ENCODE peak calls at places on chromosomes 6 and 20, in seven cellular contexts. One of them, this sample, is unnamed.
A peak's percentile ranks its signal among the peaks of the same experiment; 100 is the strongest.

GRCh38 chr6:74057326-74057725 is 361.3 kb downstream of the CD109 start:
- DNase-seq in activated effector memory CD4-positive, alpha-beta T cell treated with Interleukin-2 at 50 U/mL for 16 hours: no peak
- DNase-seq in foreskin keratinocyte: no peak
- DNase-seq in putamen: no peak
- DNase-seq in stimulated activated CD4-positive, alpha-beta T cell treated with anti-CD3 and anti-CD28 coated beads, Interleukin-12 subunit alpha, Interleukin-12 subunit beta, amount 100 ng/mL, for 4 hours: no peak
- DNase-seq in dermis blood vessel endothelial cell: no peak
- DNase-seq in iris pigment epithelial cell: no peak
- DNase-seq in this sample: no peak

GRCh38 chr6:28542440-28543293 is 17.0 kb downstream of the GPX5 start:
- DNase-seq in activated effector memory CD4-positive, alpha-beta T cell treated with Interleukin-2 at 50 U/mL for 16 hours: peak; percentile 22
- DNase-seq in foreskin keratinocyte: peak; percentile 72
- DNase-seq in putamen: peak; percentile 59
- DNase-seq in stimulated activated CD4-positive, alpha-beta T cell treated with anti-CD3 and anti-CD28 coated beads, Interleukin-12 subunit alpha, Interleukin-12 subunit beta, amount 100 ng/mL, for 4 hours: peak; percentile 45
- DNase-seq in dermis blood vessel endothelial cell: peak; percentile 71
- DNase-seq in iris pigment epithelial cell: peak; percentile 88
- DNase-seq in this sample: peak; percentile 15

GRCh38 chr20:46402236-46402886 is 4.1 kb downstream of the ELMO2 start:
- DNase-seq in activated effector memory CD4-positive, alpha-beta T cell treated with Interleukin-2 at 50 U/mL for 16 hours: no peak
- DNase-seq in foreskin keratinocyte: no peak
- DNase-seq in putamen: peak; percentile 82
- DNase-seq in stimulated activated CD4-positive, alpha-beta T cell treated with anti-CD3 and anti-CD28 coated beads, Interleukin-12 subunit alpha, Interleukin-12 subunit beta, amount 100 ng/mL, for 4 hours: no peak
- DNase-seq in dermis blood vessel endothelial cell: no peak
- DNase-seq in iris pigment epithelial cell: no peak
- DNase-seq in this sample: no peak

GRCh38 chr20:46215913-46216707 is 92.2 kb downstream of the CDH22 start:
- DNase-seq in activated effector memory CD4-positive, alpha-beta T cell treated with Interleukin-2 at 50 U/mL for 16 hours: no peak
- DNase-seq in foreskin keratinocyte: no peak
- DNase-seq in putamen: peak; percentile 49
- DNase-seq in stimulated activated CD4-positive, alpha-beta T cell treated with anti-CD3 and anti-CD28 coated beads, Interleukin-12 subunit alpha, Interleukin-12 subunit beta, amount 100 ng/mL, for 4 hours: no peak
- DNase-seq in dermis blood vessel endothelial cell: peak; percentile 32
- DNase-seq in iris pigment epithelial cell: peak; percentile 52
- DNase-seq in this sample: no peak

GRCh38 chr20:19073584-19074198 is 138.8 kb upstream of the SLC24A3 start:
- DNase-seq in activated effector memory CD4-positive, alpha-beta T cell treated with Interleukin-2 at 50 U/mL for 16 hours: no peak
- DNase-seq in foreskin keratinocyte: no peak
- DNase-seq in putamen: no peak
- DNase-seq in stimulated activated CD4-positive, alpha-beta T cell treated with anti-CD3 and anti-CD28 coated beads, Interleukin-12 subunit alpha, Interleukin-12 subunit beta, amount 100 ng/mL, for 4 hours: no peak
- DNase-seq in dermis blood vessel endothelial cell: no peak
- DNase-seq in iris pigment epithelial cell: no peak
- DNase-seq in this sample: no peak

GRCh38 chr6:170388113-170388512 is 81.6 kb downstream of the FAM120B start:
- DNase-seq in activated effector memory CD4-positive, alpha-beta T cell treated with Interleukin-2 at 50 U/mL for 16 hours: no peak
- DNase-seq in foreskin keratinocyte: peak; percentile 42
- DNase-seq in putamen: no peak
- DNase-seq in stimulated activated CD4-positive, alpha-beta T cell treated with anti-CD3 and anti-CD28 coated beads, Interleukin-12 subunit alpha, Interleukin-12 subunit beta, amount 100 ng/mL, for 4 hours: no peak
- DNase-seq in dermis blood vessel endothelial cell: no peak
- DNase-seq in iris pigment epithelial cell: peak; percentile 91
- DNase-seq in this sample: no peak

GRCh38 chr6:116533233-116533957 is 12.1 kb downstream of the TRAPPC3L start:
- DNase-seq in activated effector memory CD4-positive, alpha-beta T cell treated with Interleukin-2 at 50 U/mL for 16 hours: no peak
- DNase-seq in foreskin keratinocyte: no peak
- DNase-seq in putamen: no peak
- DNase-seq in stimulated activated CD4-positive, alpha-beta T cell treated with anti-CD3 and anti-CD28 coated beads, Interleukin-12 subunit alpha, Interleukin-12 subunit beta, amount 100 ng/mL, for 4 hours: no peak
- DNase-seq in dermis blood vessel endothelial cell: no peak
- DNase-seq in iris pigment epithelial cell: no peak
- DNase-seq in this sample: no peak

GRCh38 chr6:148367418-148368024 is 24.9 kb downstream of the SASH1 start:
- DNase-seq in activated effector memory CD4-positive, alpha-beta T cell treated with Interleukin-2 at 50 U/mL for 16 hours: no peak
- DNase-seq in foreskin keratinocyte: no peak
- DNase-seq in putamen: no peak
- DNase-seq in stimulated activated CD4-positive, alpha-beta T cell treated with anti-CD3 and anti-CD28 coated beads, Interleukin-12 subunit alpha, Interleukin-12 subunit beta, amount 100 ng/mL, for 4 hours: no peak
- DNase-seq in dermis blood vessel endothelial cell: peak; percentile 100
- DNase-seq in iris pigment epithelial cell: peak; percentile 89
- DNase-seq in this sample: no peak

GRCh38 chr6:25179051-25179778 is 100.0 kb upstream of the CARMIL1 start:
- DNase-seq in activated effector memory CD4-positive, alpha-beta T cell treated with Interleukin-2 at 50 U/mL for 16 hours: no peak
- DNase-seq in foreskin keratinocyte: no peak
- DNase-seq in putamen: no peak
- DNase-seq in stimulated activated CD4-positive, alpha-beta T cell treated with anti-CD3 and anti-CD28 coated beads, Interleukin-12 subunit alpha, Interleukin-12 subunit beta, amount 100 ng/mL, for 4 hours: no peak
- DNase-seq in dermis blood vessel endothelial cell: peak; percentile 80
- DNase-seq in iris pigment epithelial cell: peak; percentile 66
- DNase-seq in this sample: no peak

GRCh38 chr6:106976270-106976669 is 1.7 kb upstream of the CD24 start:
- DNase-seq in activated effector memory CD4-positive, alpha-beta T cell treated with Interleukin-2 at 50 U/mL for 16 hours: no peak
- DNase-seq in foreskin keratinocyte: no peak
- DNase-seq in putamen: no peak
- DNase-seq in stimulated activated CD4-positive, alpha-beta T cell treated with anti-CD3 and anti-CD28 coated beads, Interleukin-12 subunit alpha, Interleukin-12 subunit beta, amount 100 ng/mL, for 4 hours: no peak
- DNase-seq in dermis blood vessel endothelial cell: no peak
- DNase-seq in iris pigment epithelial cell: no peak
- DNase-seq in this sample: no peak

GRCh38 chr6:3628143-3628840 is 123.2 kb downstream of the PXDC1 start:
- DNase-seq in activated effector memory CD4-positive, alpha-beta T cell treated with Interleukin-2 at 50 U/mL for 16 hours: no peak
- DNase-seq in foreskin keratinocyte: no peak
- DNase-seq in putamen: no peak
- DNase-seq in stimulated activated CD4-positive, alpha-beta T cell treated with anti-CD3 and anti-CD28 coated beads, Interleukin-12 subunit alpha, Interleukin-12 subunit beta, amount 100 ng/mL, for 4 hours: no peak
- DNase-seq in dermis blood vessel endothelial cell: peak; percentile 22
- DNase-seq in iris pigment epithelial cell: no peak
- DNase-seq in this sample: no peak